ENCODE peak calls at places on chromosomes 1 and 21, in seven cellular contexts. W, G, I, O, D, R and L are unnamed samples.

GRCh38 chr1:100903777-100904176 is 7.9 kb downstream of the SLC30A7 start:
- DNase-seq in W (no peak), G (no peak), I (no peak), O (no peak), D (no peak), R (no peak), L (no peak)

GRCh38 chr1:11499825-11500331 is 20.9 kb downstream of the DISP3 start:
- DNase-seq in W (peak; percentile 56), G (no peak), I (no peak), O (no peak), D (no peak), R (peak; percentile 25), L (no peak)

GRCh38 chr1:150875197-150876110 is 945 bp downstream of the ARNT start:
- DNase-seq in W (no peak), G (peak; percentile 43), I (no peak), O (peak; percentile 16), D (no peak), R (no peak), L (no peak)

GRCh38 chr1:213596729-213597128 is 391.0 kb upstream of the PROX1 start:
- DNase-seq in W (no peak), G (no peak), I (no peak), O (no peak), D (no peak), R (no peak), L (no peak)

GRCh38 chr1:210932104-210932503 is 201.8 kb downstream of the KCNH1 start:
- DNase-seq in W (no peak), G (no peak), I (no peak), O (no peak), D (no peak), R (no peak), L (no peak)

GRCh38 chr1:207335695-207336363 is 14.4 kb downstream of the CD55 start:
- DNase-seq in W (no peak), G (no peak), I (no peak), O (peak; percentile 37), D (peak; percentile 86), R (no peak), L (no peak)

GRCh38 chr1:22527555-22528296 is 35.6 kb upstream of the EPHA8 start:
- DNase-seq in W (no peak), G (peak; percentile 68), I (no peak), O (peak; percentile 22), D (no peak), R (no peak), L (peak; percentile 40)

GRCh38 chr1:66285618-66286270 is 248.2 kb upstream of the SGIP1 start:
- DNase-seq in W (no peak), G (no peak), I (no peak), O (peak; percentile 41), D (no peak), R (no peak), L (no peak)

GRCh38 chr1:60914982-60915381 is 167.4 kb upstream of the NFIA start:
- DNase-seq in W (no peak), G (no peak), I (no peak), O (no peak), D (no peak), R (no peak), L (no peak)

GRCh38 chr1:29159773-29160172 is 21.9 kb downstream of the SRSF4 start:
- DNase-seq in W (no peak), G (no peak), I (no peak), O (no peak), D (no peak), R (no peak), L (no peak)

GRCh38 chr1:218401896-218402770 is 57.0 kb downstream of the TGFB2 start:
- DNase-seq in W (peak; percentile 84), G (no peak), I (no peak), O (no peak), D (no peak), R (no peak), L (no peak)

GRCh38 chr1:109790735-109791494 is 27.2 kb upstream of the EPS8L3 start:
- DNase-seq in W (no peak), G (peak; percentile 87), I (peak; percentile 62), O (peak; percentile 91), D (peak; percentile 97), R (no peak), L (peak; percentile 78)

GRCh38 chr21:44703731-44704635 is 7.0 kb downstream of the KRTAP10-12 start:
- DNase-seq in W (no peak), G (no peak), I (no peak), O (no peak), D (no peak), R (no peak), L (no peak)

GRCh38 chr1:180571832-180572636 is 13.3 kb downstream of the OVAAL start:
- DNase-seq in W (peak; percentile 40), G (no peak), I (peak; percentile 37), O (no peak), D (peak; percentile 75), R (no peak), L (no peak)

GRCh38 chr1:67748630-67749029 is 63.6 kb downstream of the GADD45A start:
- DNase-seq in W (no peak), G (no peak), I (no peak), O (peak; percentile 67), D (no peak), R (no peak), L (no peak)

GRCh38 chr1:185650602-185651230 is 83.5 kb upstream of the HMCN1 start:
- DNase-seq in W (peak; percentile 19), G (no peak), I (no peak), O (no peak), D (no peak), R (no peak), L (no peak)

GRCh38 chr1:84327830-84328229 is 26.3 kb downstream of the SAMD13 start:
- DNase-seq in W (no peak), G (no peak), I (no peak), O (no peak), D (no peak), R (no peak), L (no peak)

GRCh38 chr1:45328680-45329079 is 2.0 kb downstream of the HPDL start:
- DNase-seq in W (no peak), G (no peak), I (no peak), O (no peak), D (no peak), R (no peak), L (no peak)

GRCh38 chr21:36699026-36699545 is at the start of gene SIM2:
- DNase-seq in W (no peak), G (no peak), I (no peak), O (peak; percentile 21), D (no peak), R (no peak), L (no peak)

GRCh38 chr1:204377800-204378608 is 18.3 kb upstream of the PLEKHA6 start:
- DNase-seq in W (peak; percentile 44), G (no peak), I (no peak), O (peak; percentile 41), D (peak; percentile 54), R (no peak), L (no peak)

GRCh38 chr21:46661211-46661625 is 25.7 kb downstream of the PRMT2 start:
- DNase-seq in W (no peak), G (peak; percentile 64), I (no peak), O (peak; percentile 77), D (no peak), R (no peak), L (no peak)

GRCh38 chr1:25797939-25798338 is 2.1 kb upstream of the SELENON start:
- DNase-seq in W (no peak), G (peak; percentile 47), I (no peak), O (peak; percentile 39), D (peak; percentile 19), R (peak; percentile 50), L (no peak)

GRCh38 chr21:41431788-41432548 is 5.9 kb downstream of the MX1 start:
- DNase-seq in W (no peak), G (no peak), I (no peak), O (no peak), D (no peak), R (no peak), L (no peak)

GRCh38 chr1:17883136-17883535 is 128.0 kb downstream of the ACTL8 start:
- DNase-seq in W (no peak), G (no peak), I (no peak), O (no peak), D (no peak), R (no peak), L (no peak)

GRCh38 chr21:25396135-25396711 is 211.1 kb downstream of the MRPL39 start:
- DNase-seq in W (no peak), G (no peak), I (peak; percentile 71), O (no peak), D (peak; percentile 14), R (no peak), L (no peak)

GRCh38 chr1:218479436-218480115 is 134.4 kb downstream of the TGFB2 start:
- DNase-seq in W (no peak), G (no peak), I (no peak), O (peak; percentile 82), D (no peak), R (no peak), L (no peak)

GRCh38 chr1:54782156-54782555 is 17.8 kb upstream of the PARS2 start:
- DNase-seq in W (no peak), G (no peak), I (no peak), O (no peak), D (no peak), R (no peak), L (no peak)

GRCh38 chr1:41102208-41102607 is 80.7 kb upstream of the SLFNL1 start:
- DNase-seq in W (no peak), G (peak; percentile 80), I (no peak), O (peak; percentile 97), D (no peak), R (peak; percentile 55), L (peak; percentile 90)

GRCh38 chr21:42811960-42812359 is 67.4 kb downstream of the WDR4 start:
- DNase-seq in W (no peak), G (no peak), I (no peak), O (no peak), D (no peak), R (no peak), L (no peak)

GRCh38 chr1:24385160-24385939 is 28.2 kb downstream of the STPG1 start:
- DNase-seq in W (no peak), G (no peak), I (no peak), O (no peak), D (peak; percentile 57), R (peak; percentile 9), L (peak; percentile 48)

GRCh38 chr1:228161866-228162265 is 3.7 kb upstream of the IBA57 start:
- DNase-seq in W (no peak), G (no peak), I (no peak), O (no peak), D (no peak), R (no peak), L (no peak)